ENCODE peak calls at places on chromosome 7, in six cellular contexts. E, B, D, Q, W and N are unnamed samples. For H3K4me1, the result is how much of the 10 kb centered on the place peaks cover.

GRCh38 chr7:20798081-20798693 is 11.5 kb upstream of the SP8 start:
- DNase-seq in E (peak), B (no peak), D (no peak), Q (no peak), W (peak), N (no peak)

GRCh38 chr7:24025094-24025493 is 258.9 kb upstream of the NPY start:
- DNase-seq in E (no peak), B (no peak), D (no peak), Q (no peak), W (no peak), N (no peak)

GRCh38 chr7:148924011-148924410 is 39.9 kb upstream of the EZH2 start:
- DNase-seq in E (no peak), B (no peak), D (no peak), Q (no peak), W (no peak), N (no peak)

GRCh38 chr7:77698042-77698625 is 1.9 kb downstream of the RSBN1L start:
- DNase-seq in E (no peak), B (no peak), D (no peak), Q (no peak), W (no peak), N (no peak)

GRCh38 chr7:105202561-105203130 is 186.1 kb downstream of the SRPK2 start:
- DNase-seq in E (no peak), B (no peak), D (no peak), Q (no peak), W (no peak), N (no peak)

GRCh38 chr7:74141705-74142104 is 32.5 kb upstream of the EIF4H start:
- DNase-seq in E (no peak), B (no peak), D (no peak), Q (no peak), W (no peak), N (no peak)

GRCh38 chr7:149569025-149569725 is 71.6 kb upstream of the ZNF746 start:
- DNase-seq in E (no peak), B (no peak), D (no peak), Q (no peak), W (no peak), N (no peak)

GRCh38 chr7:29606830-29607229 is 43.2 kb downstream of the PRR15 start:
- DNase-seq in E (no peak), B (no peak), D (no peak), Q (no peak), W (no peak), N (no peak)

GRCh38 chr7:481219-481930 is 38.3 kb downstream of the PDGFA start:
- DNase-seq in E (peak), B (peak), D (no peak), Q (no peak), W (no peak), N (no peak)

GRCh38 chr7:132687981-132688383 is 111.7 kb upstream of the PLXNA4 start:
- DNase-seq in E (no peak), B (no peak), D (no peak), Q (no peak), W (no peak), N (no peak)

GRCh38 chr7:29087840-29088169 is 58.5 kb downstream of the CPVL start:
- DNase-seq in E (no peak), B (no peak), D (no peak), Q (no peak), W (no peak), N (no peak)

GRCh38 chr7:142328006-142328405 is 70.1 kb upstream of the PRSS58 start:
- DNase-seq in E (no peak), B (no peak), D (no peak), Q (no peak), W (no peak), N (no peak)

GRCh38 chr7:129169171-129169643 is 19.2 kb upstream of the SMO start:
- DNase-seq in E (no peak), B (no peak), D (no peak), Q (no peak), W (no peak), N (no peak)

GRCh38 chr7:128120116-128120515 is 88.9 kb upstream of the LRRC4 start:
- DNase-seq in E (no peak), B (no peak), D (no peak), Q (peak), W (no peak), N (no peak)
- H3K4me1 ChIP-seq in E (under half), B (under half), D (under half), Q (under half), W (under half), N (under half)

GRCh38 chr7:100091411-100092181 is 2.8 kb downstream of the COPS6 start:
- DNase-seq in E (no peak), B (no peak), D (no peak), Q (no peak), W (no peak), N (no peak)

GRCh38 chr7:100093498-100093897 is 4.7 kb downstream of the COPS6 start:
- DNase-seq in E (no peak), B (no peak), D (peak), Q (no peak), W (no peak), N (no peak)

GRCh38 chr7:100093925-100094486 is 5.2 kb downstream of the COPS6 start:
- DNase-seq in E (no peak), B (no peak), D (no peak), Q (no peak), W (no peak), N (no peak)

GRCh38 chr7:100095289-100095688 is 5.9 kb downstream of the MCM7 start:
- DNase-seq in E (no peak), B (no peak), D (no peak), Q (no peak), W (no peak), N (no peak)

GRCh38 chr7:100093054-100093453 is 4.3 kb downstream of the COPS6 start:
- DNase-seq in E (no peak), B (no peak), D (no peak), Q (no peak), W (no peak), N (no peak)
- H3K4me1 ChIP-seq in E (under half), B (under half), D (under half), Q (under half), W (under half), N (under half)

GRCh38 chr7:45080265-45080957 is 8.4 kb downstream of the NACAD start:
- DNase-seq in E (no peak), B (no peak), D (no peak), Q (no peak), W (no peak), N (no peak)

GRCh38 chr7:45082031-45082830 is 6.5 kb downstream of the NACAD start:
- DNase-seq in E (peak), B (peak), D (no peak), Q (no peak), W (no peak), N (no peak)

GRCh38 chr7:45080958-45081669 is 7.7 kb downstream of the NACAD start:
- DNase-seq in E (no peak), B (peak), D (no peak), Q (no peak), W (no peak), N (no peak)

GRCh38 chr7:45082831-45083331 is 5.9 kb downstream of the NACAD start:
- DNase-seq in E (peak), B (peak), D (no peak), Q (no peak), W (no peak), N (no peak)

GRCh38 chr7:45081670-45081974 is 7.1 kb downstream of the NACAD start:
- DNase-seq in E (no peak), B (peak), D (no peak), Q (no peak), W (no peak), N (no peak)
- H3K4me1 ChIP-seq in E (under half), B (under half), D (under half), Q (under half), W (under half), N (under half)

GRCh38 chr7:143385891-143386781 is 5.0 kb downstream of the ZYX start:
- DNase-seq in E (no peak), B (peak), D (no peak), Q (peak), W (no peak), N (no peak)
- H3K4me1 ChIP-seq in E (under half), B (half or more), D (under half), Q (half or more), W (under half), N (under half)